ENCODE peak calls at places on chromosomes 3 and 15, in four cellular contexts. I, L, F and Y are unnamed samples. For H3K36me3, the result is how much of the 10 kb centered on the place peaks cover.

GRCh38 chr3:155908086-155908485 is 37.6 kb downstream of the GMPS start:
- DNase-seq in L (no peak), I (no peak), F (no peak), Y (no peak)

GRCh38 chr15:57554063-57554820 is 37.5 kb upstream of the MYZAP start:
- DNase-seq in I (no peak), L (no peak), F (no peak), Y (peak)

GRCh38 chr3:123286308-123287023 is 84.7 kb downstream of the SEC22A start:
- DNase-seq in L (no peak), I (peak), F (peak), Y (no peak)

GRCh38 chr15:40776537-40777141 is 6.9 kb downstream of the C15orf62 start:
- DNase-seq in F (no peak), L (peak), I (no peak), Y (peak)

GRCh38 chr3:141336672-141337522 is 31.4 kb upstream of the ZBTB38 start:
- DNase-seq in I (peak), F (no peak), L (no peak), Y (no peak)

GRCh38 chr3:168671091-168671490 is 575.4 kb upstream of the GOLIM4 start:
- DNase-seq in L (no peak), I (no peak), F (peak), Y (no peak)

GRCh38 chr15:65834603-65835282 is 34.5 kb upstream of the RAB11A start:
- DNase-seq in F (no peak), I (peak), L (no peak), Y (no peak)

GRCh38 chr3:18351823-18352744 is 73.1 kb downstream of the SATB1 start:
- DNase-seq in I (no peak), L (no peak), F (peak), Y (peak)

GRCh38 chr3:53850895-53851294 is 4.5 kb downstream of the IL17RB start:
- DNase-seq in L (no peak), F (no peak), I (peak), Y (peak)

GRCh38 chr3:30779686-30780287 is 114.7 kb downstream of the GADL1 start:
- DNase-seq in I (peak), L (no peak), F (no peak), Y (no peak)

GRCh38 chr3:114242947-114243346 is 5.6 kb upstream of the ZNF80 start:
- DNase-seq in L (no peak), F (no peak), I (no peak), Y (no peak)

GRCh38 chr3:123766195-123767019 is 117.7 kb downstream of the MYLK start:
- DNase-seq in F (no peak), I (no peak), L (no peak), Y (no peak)

GRCh38 chr15:56356616-56357015 is 8.6 kb upstream of the TEX9 start:
- DNase-seq in F (no peak), I (no peak), L (no peak), Y (no peak)

GRCh38 chr3:69012836-69013255 is 638 bp downstream of the EOGT start:
- DNase-seq in F (peak), I (peak), L (no peak), Y (peak)

GRCh38 chr3:100796556-100796955 is 87.3 kb downstream of the TFG start:
- DNase-seq in L (no peak), I (peak), F (no peak), Y (no peak)

GRCh38 chr3:44228894-44229293 is 12.8 kb upstream of the TOPAZ1 start:
- DNase-seq in L (no peak), I (no peak), F (no peak), Y (no peak)

GRCh38 chr3:139455855-139456254 is 20.5 kb downstream of the RBP2 start:
- DNase-seq in L (no peak), F (no peak), I (peak), Y (no peak)

GRCh38 chr15:34106423-34106822 is 4.5 kb downstream of the PGBD4 start:
- DNase-seq in L (no peak), I (no peak), F (no peak), Y (no peak)

GRCh38 chr3:58560771-58561311 is 16.4 kb downstream of the FAM107A start:
- DNase-seq in F (no peak), L (no peak), I (peak), Y (no peak)

GRCh38 chr15:38868326-38869114 is 303.9 kb upstream of the RASGRP1 start:
- DNase-seq in I (no peak), F (peak), L (peak), Y (peak)

GRCh38 chr15:63353887-63354286 is 27.8 kb downstream of the CA12 start:
- DNase-seq in L (no peak), F (peak), I (no peak), Y (no peak)

GRCh38 chr3:20071182-20071581 is 30.9 kb downstream of the KAT2B start:
- DNase-seq in F (no peak), I (no peak), L (no peak), Y (no peak)

GRCh38 chr3:20066848-20067617 is 26.8 kb downstream of the KAT2B start:
- DNase-seq in L (no peak), I (no peak), F (no peak), Y (no peak)

GRCh38 chr3:20068512-20069177 is 28.4 kb downstream of the KAT2B start:
- DNase-seq in F (no peak), L (no peak), I (no peak), Y (no peak)

GRCh38 chr3:20066079-20066478 is 25.8 kb downstream of the KAT2B start:
- DNase-seq in L (no peak), F (no peak), I (no peak), Y (no peak)

GRCh38 chr3:20069178-20069532 is 28.9 kb downstream of the KAT2B start:
- DNase-seq in I (no peak), L (no peak), F (no peak), Y (no peak)
- H3K27ac ChIP-seq in I (no peak), L (peak), F (no peak), Y (no peak)

GRCh38 chr15:60649845-60650548 is 171.1 kb upstream of the ICE2 start:
- DNase-seq in I (no peak), F (peak), L (no peak), Y (no peak)
- TF ChIP-seq EP300 in I (no peak), F (no peak), L (no peak), Y (no peak)

DNA sequence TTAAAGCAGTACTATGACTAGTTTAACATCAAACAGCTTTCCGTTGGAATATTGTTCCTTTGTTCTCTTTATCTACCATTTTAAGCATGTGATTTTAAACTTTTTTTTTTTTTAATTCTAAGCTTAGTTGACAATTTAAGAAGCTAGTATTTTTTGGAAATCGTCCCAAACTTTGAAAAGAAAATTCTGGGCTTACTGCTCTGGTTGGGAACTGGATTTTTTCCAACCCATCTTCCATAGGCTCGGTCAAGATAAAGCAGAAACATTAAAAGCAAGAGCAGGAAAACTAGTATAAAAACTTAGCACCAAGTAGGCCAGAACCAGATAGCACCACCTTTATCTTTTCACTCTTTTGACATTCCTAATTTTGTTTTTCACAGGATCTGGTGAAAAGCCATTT is 49.9 kb downstream of the TSC22D2 start:
- DNase-seq in I (no peak), F (no peak), L (no peak), Y (no peak)
- H3K36me3 ChIP-seq in I (half or more), F (under half), L (under half), Y (under half)

DNA sequence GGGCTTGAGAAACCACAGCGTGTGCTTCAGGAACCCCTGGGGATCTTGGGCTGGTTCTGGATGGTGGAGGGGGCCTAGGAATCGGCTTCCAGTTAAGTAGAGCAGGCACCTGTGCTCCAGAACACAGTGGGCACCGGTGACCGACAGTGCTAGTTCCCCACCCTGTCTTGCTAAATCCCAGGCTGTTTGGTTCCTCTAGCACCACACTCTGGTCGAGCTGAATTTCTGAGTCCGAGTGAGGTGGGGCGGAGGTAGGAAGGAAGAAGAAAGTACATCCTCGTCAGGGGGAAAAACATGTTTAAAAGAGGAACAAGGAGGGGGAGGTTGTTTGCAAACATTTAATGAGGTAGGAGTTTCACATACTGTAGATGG is 29.1 kb downstream of the SLC6A6 start:
- DNase-seq in F (peak), L (no peak), I (peak), Y (no peak)
- H3K27ac ChIP-seq in F (peak), L (peak), I (peak), Y (peak)

DNA sequence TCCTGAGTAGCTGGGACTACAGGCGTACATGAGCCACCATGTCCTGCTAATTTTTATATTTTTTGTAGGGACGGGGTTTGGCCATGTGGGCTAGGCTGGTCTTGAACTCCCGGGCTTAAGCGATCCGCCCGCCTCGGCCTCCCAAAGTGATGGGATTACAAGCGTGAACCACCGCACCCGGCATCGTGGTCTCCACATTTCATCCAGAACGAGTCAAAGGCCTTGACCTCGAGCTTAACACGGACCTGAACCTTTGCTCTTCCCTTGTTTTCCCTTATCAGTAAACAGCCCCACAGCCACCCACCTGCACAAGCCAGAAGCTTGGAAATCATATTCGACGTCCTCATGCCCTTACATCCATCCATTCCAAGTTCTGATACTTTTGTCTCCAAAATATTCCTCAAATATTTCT is 1.3 kb upstream of the PTPN23 start:
- DNase-seq in L (no peak), I (peak), F (peak), Y (no peak)
- TF ChIP-seq EP300 in L (no peak), I (no peak), F (no peak), Y (no peak)

GRCh38 chr15:100687532-100688215 is 85.3 kb downstream of the ASB7 start:
- DNase-seq in I (no peak), F (no peak), L (no peak), Y (no peak)
- H3K36me3 ChIP-seq in I (under half), F (under half), L (under half), Y (under half)

GRCh38 chr15:35757790-35758189 is 211.8 kb upstream of the DPH6 start:
- DNase-seq in F (no peak), L (no peak), I (no peak), Y (no peak)
- H3K27ac ChIP-seq in F (no peak), L (no peak), I (no peak), Y (no peak)

DNA sequence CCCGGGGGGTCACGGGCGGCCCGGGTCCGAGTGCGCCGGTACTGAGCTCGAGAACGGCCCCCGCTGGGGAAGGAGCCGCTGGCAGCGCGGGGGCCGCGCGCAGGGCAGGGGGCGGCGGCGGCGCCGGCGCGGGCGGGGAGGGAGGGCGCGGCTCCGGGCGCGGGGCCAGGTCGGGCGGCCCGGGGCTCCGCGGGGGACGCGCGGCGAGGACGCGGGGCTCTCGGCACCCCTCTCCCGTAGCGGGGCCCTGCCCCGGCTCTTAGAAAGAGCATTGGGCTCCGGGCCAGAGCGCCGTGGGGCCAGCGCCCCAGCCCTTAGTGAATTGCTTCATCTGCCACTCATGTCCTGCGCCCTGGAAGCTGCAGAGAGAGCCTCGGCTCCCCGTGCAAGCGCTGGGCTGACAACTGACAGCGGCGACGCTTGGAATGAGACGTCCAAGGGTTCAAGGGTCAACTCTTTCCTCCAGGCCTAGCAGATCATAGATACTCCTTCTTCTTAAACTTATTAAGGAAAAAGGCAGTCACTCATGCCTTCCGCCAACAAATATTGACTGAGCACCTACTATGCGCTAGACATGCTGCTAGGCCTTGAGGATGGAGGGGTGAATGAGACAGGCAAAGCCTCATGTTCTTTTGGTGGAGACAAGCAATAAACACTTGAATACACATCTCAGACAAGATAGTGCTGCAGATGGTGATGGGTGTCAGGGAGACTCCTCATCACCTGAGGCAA is 140.8 kb downstream of the SMAD6 start:
- DNase-seq in I (peak), F (peak), L (peak), Y (peak)
- TF ChIP-seq EP300 in I (no peak), F (no peak), L (no peak), Y (no peak)

GRCh38 chr15:72220678-72221077 is 10.3 kb downstream of the PKM start:
- DNase-seq in I (no peak), F (no peak), L (no peak), Y (no peak)
- H3K36me3 ChIP-seq in I (half or more), F (under half), L (under half), Y (half or more)

GRCh38 chr3:49501258-49501609 is 31.2 kb downstream of the DAG1 start:
- DNase-seq in L (no peak), F (no peak), I (no peak), Y (no peak)

GRCh38 chr3:49500408-49501257 is 30.6 kb downstream of the DAG1 start:
- DNase-seq in I (peak), F (peak), L (no peak), Y (peak)

GRCh38 chr3:49498239-49498638 is 28.2 kb downstream of the DAG1 start:
- DNase-seq in I (no peak), F (no peak), L (no peak), Y (no peak)

GRCh38 chr3:49498655-49499054 is 28.6 kb downstream of the DAG1 start:
- DNase-seq in I (no peak), L (no peak), F (no peak), Y (no peak)

GRCh38 chr3:49501842-49502241 is 31.8 kb downstream of the DAG1 start:
- DNase-seq in L (no peak), I (no peak), F (no peak), Y (no peak)
- H3K27ac ChIP-seq in L (peak), I (no peak), F (peak), Y (no peak)